ENCODE peak calls at places on chromosomes 7 and 10, in eight cellular contexts. E is spleen; Y is A549; C is sigmoid colon; A is Karpas-422; R is AG04449; K is heart left ventricle; Z is CD8-positive, alpha-beta T cell. N is an unnamed sample.

GRCh38 chr7:129285195-129285594 is 60.4 kb downstream of the AHCYL2 start:
- DNase-seq in E (no peak), Y (no peak), C (no peak), A (no peak), R (no peak), K (no peak), Z (no peak), N (no peak)

GRCh38 chr10:18204050-18204449 is 63.8 kb downstream of the CACNB2 start:
- DNase-seq in E (no peak), Y (no peak), C (no peak), A (no peak), R (no peak), K (no peak), Z (no peak), N (no peak)

GRCh38 chr10:88702848-88703597 is 3.0 kb upstream of the LIPK start:
- DNase-seq in E (no peak), Y (peak; percentile 40), C (no peak), A (no peak), R (no peak), K (no peak), Z (no peak), N (no peak)

GRCh38 chr10:126387931-126388911 is at the start of gene ADAM12:
- DNase-seq in E (no peak), Y (peak; percentile 18), C (peak; percentile 80), A (no peak), R (no peak), K (peak; percentile 29), Z (no peak), N (no peak)

GRCh38 chr7:2972531-2973161 is 71.0 kb downstream of the CARD11 start:
- DNase-seq in E (no peak), Y (no peak), C (peak; percentile 15), A (no peak), R (no peak), K (no peak), Z (no peak), N (no peak)

GRCh38 chr10:59754951-59755350 is 1.7 kb upstream of the MRLN start:
- DNase-seq in E (no peak), Y (no peak), C (no peak), A (no peak), R (no peak), K (no peak), Z (no peak), N (no peak)

GRCh38 chr7:73829921-73830617 is 727 bp upstream of the CLDN4 start:
- DNase-seq in E (no peak), Y (no peak), C (no peak), A (no peak), R (no peak), K (no peak), Z (no peak), N (no peak)

GRCh38 chr7:74012842-74013249 is 15.1 kb upstream of the ELN start:
- DNase-seq in E (no peak), Y (no peak), C (no peak), A (peak; percentile 89), R (no peak), K (no peak), Z (no peak), N (no peak)

GRCh38 chr10:46096426-46096825 is 50.4 kb upstream of the MSMB start:
- DNase-seq in E (no peak), Y (no peak), C (no peak), A (no peak), R (no peak), K (no peak), Z (no peak), N (no peak)

GRCh38 chr7:18873674-18874341 is 243.6 kb downstream of the TWIST1 start:
- DNase-seq in E (no peak), Y (no peak), C (no peak), A (no peak), R (no peak), K (no peak), Z (no peak), N (no peak)

GRCh38 chr10:133451346-133451745 is 2.4 kb upstream of the SCART1 start:
- DNase-seq in E (no peak), Y (no peak), C (no peak), A (no peak), R (no peak), K (no peak), Z (no peak), N (no peak)

GRCh38 chr7:78777844-78778243 is 675.6 kb downstream of the MAGI2 start:
- DNase-seq in E (no peak), Y (no peak), C (no peak), A (no peak), R (no peak), K (no peak), Z (no peak), N (no peak)

GRCh38 chr7:111140091-111140870 is 49.4 kb downstream of the LRRN3 start:
- DNase-seq in E (no peak), Y (no peak), C (no peak), A (no peak), R (no peak), K (no peak), Z (no peak), N (no peak)

GRCh38 chr7:5690931-5691461 is 90.5 kb downstream of the RNF216 start:
- DNase-seq in E (no peak), Y (no peak), C (peak; percentile 76), A (no peak), R (no peak), K (peak; percentile 62), Z (no peak), N (no peak)

GRCh38 chr10:119849031-119849789 is 23.4 kb downstream of the MCMBP start:
- DNase-seq in E (no peak), Y (no peak), C (no peak), A (no peak), R (peak; percentile 46), K (no peak), Z (no peak), N (peak; percentile 25)

GRCh38 chr7:2639151-2639993 is 7.6 kb downstream of the TTYH3 start:
- DNase-seq in E (peak; percentile 79), Y (no peak), C (peak; percentile 62), A (no peak), R (no peak), K (no peak), Z (no peak), N (no peak)

GRCh38 chr7:71140264-71140663 is 8.3 kb downstream of the GALNT17 start:
- DNase-seq in E (no peak), Y (no peak), C (no peak), A (no peak), R (no peak), K (no peak), Z (no peak), N (no peak)

GRCh38 chr7:69659964-69660363 is 61.7 kb downstream of the AUTS2 start:
- DNase-seq in E (no peak), Y (no peak), C (no peak), A (no peak), R (no peak), K (no peak), Z (no peak), N (no peak)

GRCh38 chr7:64686493-64687184 is 20.7 kb downstream of the ZNF107 start:
- DNase-seq in E (no peak), Y (no peak), C (no peak), A (no peak), R (no peak), K (no peak), Z (no peak), N (no peak)

GRCh38 chr7:280461-280860 is 9.5 kb upstream of the FOXL3 start:
- DNase-seq in E (peak; percentile 31), Y (no peak), C (no peak), A (no peak), R (no peak), K (no peak), Z (no peak), N (no peak)

GRCh38 chr10:89207801-89208551 is 859 bp upstream of the CH25H start:
- DNase-seq in E (peak; percentile 87), Y (peak; percentile 19), C (peak; percentile 78), A (no peak), R (no peak), K (peak; percentile 72), Z (no peak), N (no peak)

GRCh38 chr10:132764108-132764507 is 21.8 kb downstream of the NKX6-2 start:
- DNase-seq in E (no peak), Y (no peak), C (no peak), A (no peak), R (no peak), K (no peak), Z (no peak), N (no peak)

GRCh38 chr7:158187055-158187770 is 400.4 kb downstream of the PTPRN2 start:
- DNase-seq in E (no peak), Y (no peak), C (no peak), A (no peak), R (no peak), K (no peak), Z (no peak), N (no peak)

GRCh38 chr10:58177362-58177947 is 90.2 kb downstream of the IPMK start:
- DNase-seq in E (no peak), Y (peak; percentile 16), C (no peak), A (peak; percentile 70), R (no peak), K (no peak), Z (no peak), N (no peak)

GRCh38 chr7:1849351-1849951 is 179.4 kb downstream of the ELFN1 start:
- DNase-seq in E (peak; percentile 54), Y (no peak), C (peak; percentile 60), A (no peak), R (no peak), K (no peak), Z (no peak), N (no peak)

GRCh38 chr10:114719311-114719710 is 61.2 kb upstream of the ABLIM1 start:
- DNase-seq in E (no peak), Y (no peak), C (no peak), A (no peak), R (no peak), K (peak; percentile 64), Z (no peak), N (no peak)

GRCh38 chr10:101828734-101829551 is 10.7 kb upstream of the OGA start:
- DNase-seq in E (peak; percentile 89), Y (no peak), C (peak; percentile 75), A (no peak), R (no peak), K (no peak), Z (no peak), N (no peak)

GRCh38 chr7:150406565-150407421 is 27.7 kb downstream of the ZNF775 start:
- DNase-seq in E (peak; percentile 82), Y (no peak), C (peak; percentile 75), A (peak; percentile 53), R (no peak), K (no peak), Z (no peak), N (no peak)
- H3K4me3 ChIP-seq in E (peak overlapping the region; percentile 57), Y (no peak overlapping the region), C (peak overlapping the region; percentile 74), A (peak overlapping the region; percentile 92), R (peak overlapping the region; percentile 8), K (peak overlapping the region; percentile 80), Z (peak overlapping the region; percentile 88), N (peak overlapping the region; percentile 66)

GRCh38 chr7:130794619-130794922 is 60.6 kb upstream of the KLF14 start:
- DNase-seq in E (no peak), Y (no peak), C (no peak), A (no peak), R (no peak), K (no peak), Z (no peak), N (no peak)
- H3K4me3 ChIP-seq in E (no peak overlapping the region), Y (peak overlapping the region; percentile 22), C (no peak overlapping the region), A (no peak overlapping the region), R (peak overlapping the region; percentile 23), K (no peak overlapping the region), Z (no peak overlapping the region), N (peak overlapping the region; percentile 10)

GRCh38 chr7:80558116-80558515 is 46.3 kb upstream of the GNAT3 start:
- DNase-seq in E (no peak), Y (no peak), C (no peak), A (no peak), R (no peak), K (no peak), Z (no peak), N (no peak)
- H3K4me3 ChIP-seq in E (no peak overlapping the region), Y (no peak overlapping the region), C (no peak overlapping the region), A (no peak overlapping the region), R (no peak overlapping the region), K (no peak overlapping the region), Z (no peak overlapping the region), N (no peak overlapping the region)

GRCh38 chr7:12801107-12801506 is 113.7 kb downstream of the ARL4A start:
- DNase-seq in E (no peak), Y (no peak), C (no peak), A (no peak), R (no peak), K (no peak), Z (no peak), N (no peak)
- H3K4me3 ChIP-seq in E (no peak overlapping the region), Y (no peak overlapping the region), C (no peak overlapping the region), A (no peak overlapping the region), R (no peak overlapping the region), K (no peak overlapping the region), Z (no peak overlapping the region), N (no peak overlapping the region)